ENCODE peak calls at places on chromosomes 6 and 20, in ten cellular contexts. A is transverse colon, E is Peyer's patch, M is GM06990, R is type B pancreatic cell, C is brain microvascular endothelial cell, S is MM.1S, X is K562, V is nephron progenitor cell, O is progenitor cell of endocrine pancreas. P is an unnamed sample.

GRCh38 chr20:25544316-25544715 is 41.0 kb downstream of the NINL start:
- DNase-seq in X (no peak), E (no peak), A (no peak), O (no peak), V (no peak), M (no peak), S (no peak), R (no peak), C (no peak), P (no peak)

GRCh38 chr6:130575971-130576370 is 210.2 kb downstream of the TMEM200A start:
- DNase-seq in R (no peak), E (peak), X (no peak), A (peak), C (no peak), S (peak), V (no peak), M (peak), O (no peak), P (peak)

GRCh38 chr20:64053841-64054661 is 4.6 kb upstream of the SOX18 start:
- DNase-seq in X (peak), S (no peak), M (no peak), O (no peak), V (peak), A (no peak), E (no peak), R (no peak), C (no peak), P (no peak)

GRCh38 chr6:7719364-7719763 is 6.5 kb upstream of the BMP6 start:
- DNase-seq in A (no peak), O (no peak), R (no peak), V (no peak), S (no peak), M (no peak), C (no peak), X (no peak), E (no peak), P (no peak)

GRCh38 chr6:84568971-84569370 is 195.4 kb downstream of the TBX18 start:
- DNase-seq in V (no peak), A (no peak), R (no peak), M (no peak), C (no peak), S (no peak), X (peak), O (no peak), E (no peak), P (no peak)

GRCh38 chr6:168634928-168635327 is 193.9 kb downstream of the SMOC2 start:
- DNase-seq in E (no peak), M (no peak), X (no peak), O (no peak), R (no peak), V (no peak), S (no peak), C (no peak), A (no peak), P (no peak)

GRCh38 chr6:33692078-33692759 is 19.3 kb downstream of the UQCC2 start:
- DNase-seq in X (no peak), S (no peak), E (no peak), A (no peak), V (no peak), O (no peak), C (no peak), R (no peak), M (no peak), P (no peak)

GRCh38 chr20:4066551-4066950 is 51.2 kb upstream of the RNF24 start:
- DNase-seq in O (no peak), S (no peak), A (no peak), M (no peak), V (no peak), X (no peak), E (no peak), R (no peak), C (no peak), P (no peak)

GRCh38 chr6:2795162-2795561 is 30.0 kb downstream of the WRNIP1 start:
- DNase-seq in O (no peak), E (no peak), S (no peak), A (no peak), V (no peak), C (no peak), X (no peak), M (no peak), R (no peak), P (no peak)

GRCh38 chr6:66149132-66149531 is 442.1 kb upstream of the EYS start:
- DNase-seq in M (no peak), V (no peak), X (no peak), A (no peak), O (no peak), R (no peak), S (no peak), C (no peak), E (no peak), P (no peak)

GRCh38 chr6:112781236-112781635 is 434.1 kb downstream of the RFPL4B start:
- DNase-seq in V (peak), S (no peak), C (peak), R (no peak), E (no peak), A (no peak), X (no peak), O (no peak), M (no peak), P (no peak)

GRCh38 chr20:62737271-62737761 is 28.7 kb downstream of the NTSR1 start:
- DNase-seq in S (no peak), X (no peak), C (no peak), V (no peak), R (no peak), A (peak), M (no peak), E (no peak), O (no peak), P (no peak)

GRCh38 chr20:39533858-39534257 is 571.7 kb downstream of the DHX35 start:
- DNase-seq in V (no peak), S (no peak), C (no peak), R (no peak), M (no peak), E (no peak), O (no peak), X (no peak), A (peak), P (no peak)

GRCh38 chr6:144449911-144450690 is 165.0 kb downstream of the UTRN start:
- DNase-seq in E (no peak), O (no peak), R (no peak), M (no peak), V (no peak), C (no peak), X (no peak), A (no peak), S (no peak), P (no peak)

GRCh38 chr6:14066782-14067406 is 50.7 kb upstream of the CD83 start:
- DNase-seq in M (no peak), E (no peak), S (peak), O (no peak), V (peak), R (no peak), A (no peak), C (peak), X (peak), P (no peak)

GRCh38 chr6:83824388-83824801 is 28.8 kb upstream of the RIPPLY2 start:
- DNase-seq in C (peak), A (no peak), R (no peak), M (no peak), O (no peak), S (no peak), X (no peak), E (no peak), V (no peak), P (no peak)

GRCh38 chr6:37516076-37516919 is 16.6 kb upstream of the CCDC167 start:
- DNase-seq in O (no peak), V (no peak), X (no peak), M (peak), C (no peak), R (no peak), S (peak), E (peak), A (peak), P (peak)

GRCh38 chr6:157912326-157912725 is 69.3 kb upstream of the SYNJ2 start:
- DNase-seq in V (no peak), E (no peak), R (no peak), X (no peak), S (no peak), O (no peak), M (no peak), A (no peak), C (peak), P (no peak)

GRCh38 chr20:32674362-32674789 is 635 bp upstream of the C20orf203 start:
- DNase-seq in O (no peak), S (peak), E (peak), M (no peak), C (peak), R (no peak), V (peak), X (peak), A (peak), P (peak)

GRCh38 chr6:152296648-152297376 is 340.4 kb downstream of the SYNE1 start:
- DNase-seq in E (no peak), S (no peak), V (no peak), C (no peak), R (no peak), O (no peak), M (no peak), X (no peak), A (no peak), P (no peak)

GRCh38 chr6:164455835-164456234 is 853.6 kb downstream of the C6orf118 start:
- DNase-seq in V (no peak), O (no peak), S (no peak), M (no peak), A (no peak), E (no peak), C (no peak), R (no peak), X (peak), P (no peak)

GRCh38 chr6:79796197-79796596 is 151.2 kb downstream of the ELOVL4 start:
- DNase-seq in X (peak), O (no peak), V (no peak), A (no peak), C (no peak), S (no peak), E (no peak), M (no peak), R (no peak), P (no peak)

GRCh38 chr20:2815242-2815900 is 584 bp downstream of the C20orf141 start:
- DNase-seq in A (no peak), M (no peak), E (no peak), V (no peak), X (no peak), C (no peak), S (no peak), O (no peak), R (peak), P (no peak)

GRCh38 chr20:49452011-49452482 is 30.4 kb downstream of the KCNB1 start:
- DNase-seq in R (no peak), V (no peak), O (no peak), S (no peak), C (no peak), A (no peak), E (no peak), M (no peak), X (no peak), P (no peak)

GRCh38 chr6:125913864-125914351 is 42.7 kb upstream of the HINT3 start:
- DNase-seq in E (no peak), S (no peak), V (no peak), M (no peak), O (no peak), R (no peak), C (peak), X (peak), A (peak), P (no peak)

GRCh38 chr6:57267586-57268293 is 45.6 kb upstream of the RAB23 start:
- DNase-seq in X (peak), M (peak), O (peak), V (peak), E (peak), C (peak), R (no peak), S (peak), A (peak), P (no peak)

GRCh38 chr20:58893355-58894151 is 41.0 kb downstream of the GNAS start:
- DNase-seq in O (no peak), X (peak), M (no peak), R (no peak), S (no peak), A (no peak), C (no peak), V (no peak), E (no peak), P (no peak)

GRCh38 chr6:85005494-85005893 is 241.1 kb upstream of the TBX18 start:
- DNase-seq in O (no peak), R (no peak), V (no peak), S (no peak), X (no peak), E (no peak), C (no peak), A (no peak), M (no peak), P (no peak)

GRCh38 chr6:13267142-13267621 is 61.2 kb downstream of the TBC1D7 start:
- DNase-seq in S (no peak), A (no peak), C (peak), X (no peak), O (no peak), V (no peak), R (no peak), E (no peak), M (no peak), P (no peak)

GRCh38 chr6:44339301-44339700 is 3.1 kb upstream of the SPATS1 start:
- DNase-seq in C (no peak), V (no peak), O (no peak), M (no peak), X (no peak), R (no peak), E (no peak), S (no peak), A (no peak), P (no peak)

GRCh38 chr6:22582806-22583205 is 13.4 kb downstream of the HDGFL1 start:
- DNase-seq in C (no peak), A (no peak), S (no peak), X (no peak), E (no peak), M (no peak), O (no peak), R (no peak), V (no peak), P (no peak)

GRCh38 chr6:159892053-159892452 is 1.3 kb downstream of the MAS1 start:
- DNase-seq in V (no peak), S (no peak), M (no peak), X (no peak), E (no peak), A (no peak), C (no peak), R (no peak), O (no peak), P (no peak)

GRCh38 chr6:317068-317451 is 24.8 kb downstream of the DUSP22 start:
- DNase-seq in E (peak), O (no peak), X (no peak), V (no peak), A (no peak), M (peak), C (no peak), S (no peak), R (no peak), P (no peak)

GRCh38 chr6:30044630-30045029 is 16.4 kb upstream of the POLR1H start:
- DNase-seq in E (no peak), V (no peak), M (no peak), X (no peak), R (no peak), O (no peak), A (no peak), S (no peak), C (peak), P (no peak)

GRCh38 chr20:38828514-38829295 is 23.2 kb downstream of the PPP1R16B start:
- DNase-seq in C (no peak), M (no peak), R (no peak), O (no peak), S (no peak), V (no peak), A (no peak), E (no peak), X (no peak), P (no peak)

GRCh38 chr6:56890683-56891429 is 64.1 kb upstream of the BEND6 start:
- DNase-seq in O (no peak), R (no peak), M (peak), E (no peak), C (peak), A (no peak), X (peak), S (peak), V (no peak), P (no peak)

GRCh38 chr6:108163267-108163643 is 2.6 kb upstream of the NR2E1 start:
- DNase-seq in R (no peak), A (no peak), E (no peak), O (no peak), M (no peak), X (no peak), C (no peak), S (no peak), V (no peak), P (no peak)
- TF ChIP-seq CTCF in R (peak), A (no peak), E (no peak), O (peak), M (peak), X (no peak), C (peak), S (no peak), V (no peak), P (no peak)

GRCh38 chr6:4946521-4946920 is 57.3 kb downstream of the RPP40 start:
- DNase-seq in R (peak), O (no peak), A (no peak), V (no peak), M (no peak), X (no peak), E (no peak), S (no peak), C (no peak), P (no peak)

GRCh38 chr6:4950849-4951533 is 52.8 kb downstream of the RPP40 start:
- DNase-seq in V (no peak), X (no peak), E (no peak), M (no peak), A (no peak), R (peak), S (no peak), O (no peak), C (no peak), P (no peak)

GRCh38 chr6:4950076-4950475 is 53.8 kb downstream of the RPP40 start:
- DNase-seq in A (no peak), X (no peak), S (no peak), V (no peak), C (no peak), E (no peak), O (no peak), M (no peak), R (peak), P (no peak)

GRCh38 chr6:4947716-4948115 is 56.1 kb downstream of the RPP40 start:
- DNase-seq in O (no peak), M (no peak), C (no peak), S (no peak), V (no peak), R (peak), E (no peak), A (no peak), X (no peak), P (no peak)

DNA sequence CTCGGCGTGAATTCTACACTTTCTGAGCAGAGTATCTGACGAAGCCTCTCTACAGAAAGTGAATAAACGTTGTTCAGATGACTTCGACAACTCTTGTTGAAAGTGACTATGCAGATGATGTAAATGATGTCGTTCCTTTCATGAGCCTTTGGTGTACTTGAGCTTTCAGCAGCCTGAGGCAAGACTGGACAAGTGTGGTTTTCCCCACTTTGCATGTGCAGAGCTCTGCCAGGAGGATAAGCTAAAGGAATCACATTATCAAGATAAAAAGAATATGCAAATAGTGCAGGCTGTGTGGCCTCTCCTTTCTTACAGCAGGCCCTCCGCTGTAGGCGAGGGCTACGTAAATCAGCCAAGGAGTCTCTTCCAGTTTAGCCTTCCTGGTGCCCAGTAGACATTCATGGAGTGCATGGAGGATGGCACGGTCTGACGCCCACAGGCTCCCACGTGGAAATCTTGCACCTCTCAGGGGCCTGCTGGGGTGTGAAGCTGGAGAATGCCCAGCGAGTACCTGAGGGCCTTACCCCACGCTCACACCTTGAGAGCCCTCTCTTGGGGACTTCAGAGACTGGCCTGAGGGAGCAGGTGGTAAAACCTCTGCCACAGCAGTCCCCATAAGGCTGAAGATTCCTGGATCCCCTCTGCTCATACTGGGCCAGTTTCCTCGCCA is 54.9 kb downstream of the RPP40 start:
- DNase-seq in V (no peak), R (peak), C (no peak), S (no peak), O (no peak), A (no peak), M (no peak), X (no peak), E (no peak), P (no peak)
- TF ChIP-seq CTCF in V (no peak), R (no peak), C (no peak), S (no peak), O (no peak), A (no peak), M (no peak), X (no peak), E (no peak), P (no peak)

GRCh38 chr6:121615493-121615892 is 180.0 kb downstream of the GJA1 start:
- DNase-seq in E (no peak), M (no peak), S (no peak), C (no peak), O (no peak), R (no peak), X (no peak), A (no peak), V (no peak), P (no peak)
- TF ChIP-seq CTCF in E (no peak), M (no peak), S (peak), C (peak), O (peak), R (peak), X (no peak), A (no peak), V (no peak), P (no peak)

DNA sequence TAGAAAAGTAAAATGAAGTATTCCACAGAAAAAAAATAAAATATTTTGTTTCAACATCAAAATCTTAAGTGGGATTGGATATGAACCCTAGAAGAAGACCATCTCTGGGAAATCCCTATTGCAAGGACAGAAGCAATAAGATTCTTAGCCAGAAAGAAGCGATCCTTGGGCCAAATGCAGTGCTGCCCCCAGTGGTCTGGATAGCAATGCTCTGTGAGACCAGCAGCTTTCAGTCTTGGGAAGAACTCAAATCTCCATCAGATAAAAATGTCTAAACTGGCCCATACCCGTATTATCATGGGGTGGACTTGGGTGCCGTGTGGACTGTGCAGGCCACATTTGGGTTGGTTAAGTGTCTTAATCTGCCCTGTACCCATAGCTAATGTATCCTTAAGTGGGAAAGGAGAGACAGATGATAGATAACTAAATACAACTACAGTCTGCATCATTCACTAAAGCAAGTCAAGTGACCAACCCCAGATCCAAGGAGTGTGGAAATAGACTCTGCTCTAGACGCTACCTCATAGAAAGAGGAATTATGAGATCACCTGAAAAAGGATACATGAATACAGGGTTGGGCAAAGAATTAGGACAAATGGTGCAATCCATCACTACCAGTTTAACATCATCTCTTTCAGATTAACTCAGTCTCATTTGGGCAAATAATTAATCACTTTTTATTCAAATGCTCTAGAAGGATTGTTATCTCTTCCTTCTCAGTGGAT is 38.9 kb upstream of the SNAP25 start:
- DNase-seq in M (no peak), E (no peak), O (no peak), R (no peak), V (peak), A (no peak), X (no peak), S (no peak), C (peak), P (no peak)
- TF ChIP-seq CTCF in M (peak), E (no peak), O (peak), R (peak), V (peak), A (no peak), X (peak), S (peak), C (peak), P (no peak)

DNA sequence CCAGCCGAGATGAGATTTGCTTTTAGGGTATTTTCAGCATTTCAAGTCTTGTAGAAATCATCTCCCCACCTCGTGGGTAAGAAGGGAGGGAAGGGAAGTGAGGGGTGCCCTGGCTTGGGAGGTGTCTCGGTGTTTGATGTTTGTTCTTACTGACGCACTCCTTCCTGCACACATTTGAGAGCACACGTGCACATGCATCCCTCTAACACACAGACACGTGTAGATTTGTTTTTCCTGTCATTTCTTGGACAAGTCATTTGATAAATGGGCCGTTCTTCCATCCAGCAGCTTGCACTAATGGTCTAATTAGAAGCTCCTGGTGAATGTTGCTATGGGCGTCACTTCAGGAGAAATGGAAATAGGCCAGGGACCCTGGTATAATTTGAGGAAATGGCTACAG is 352.4 kb downstream of the CDH4 start:
- DNase-seq in E (no peak), V (no peak), M (no peak), X (no peak), O (no peak), S (no peak), A (no peak), R (no peak), C (no peak), P (no peak)
- TF ChIP-seq CTCF in E (no peak), V (no peak), M (no peak), X (no peak), O (no peak), S (no peak), A (no peak), R (no peak), C (no peak), P (no peak)

GRCh38 chr20:56843817-56844216 is 214.7 kb downstream of the TFAP2C start:
- DNase-seq in R (no peak), A (no peak), M (no peak), V (no peak), X (peak), C (no peak), O (no peak), S (no peak), E (no peak), P (no peak)
- TF ChIP-seq CTCF in R (peak), A (no peak), M (no peak), V (peak), X (peak), C (peak), O (no peak), S (no peak), E (no peak), P (no peak)

GRCh38 chr6:25053875-25054371 is 118.2 kb upstream of the RIPOR2 start:
- DNase-seq in R (no peak), O (no peak), X (no peak), A (no peak), C (no peak), S (no peak), E (peak), M (peak), V (peak), P (peak)
- TF ChIP-seq CTCF in R (no peak), O (no peak), X (no peak), A (no peak), C (no peak), S (no peak), E (no peak), M (peak), V (no peak), P (no peak)

P was measured in natural killer cell.